ENCODE peak calls at places on chromosomes 12 and 14, in four cellular contexts. F, B, G and N are unnamed samples.

GRCh38 chr12:107243316-107243715 is 150.0 kb upstream of the CRY1 start:
- DNase-seq in F (no peak), G (no peak), B (no peak), N (no peak)

GRCh38 chr12:114682101-114682919 is 1.7 kb downstream of the TBX3 start:
- DNase-seq in F (no peak), B (no peak), G (no peak), N (no peak)

GRCh38 chr14:64929003-64929337 is 13.6 kb downstream of the GPX2 start:
- DNase-seq in G (no peak), F (no peak), B (no peak), N (no peak)

GRCh38 chr12:93624595-93625294 is 52.3 kb downstream of the SOCS2 start:
- DNase-seq in F (peak; percentile 93), B (no peak), G (peak; percentile 95), N (peak; percentile 89)

GRCh38 chr14:104331871-104332605 is 193.7 kb downstream of the KIF26A start:
- DNase-seq in B (peak; percentile 30), G (no peak), F (no peak), N (no peak)

GRCh38 chr12:102879144-102879763 is 37.8 kb downstream of the PAH start:
- DNase-seq in G (peak; percentile 63), B (peak; percentile 52), F (peak; percentile 41), N (peak; percentile 31)

GRCh38 chr12:109567967-109568366 is 5.3 kb downstream of the MMAB start:
- DNase-seq in F (no peak), B (no peak), G (no peak), N (no peak)

GRCh38 chr12:82530394-82530793 is 156.3 kb upstream of the TMTC2 start:
- DNase-seq in B (no peak), F (no peak), G (no peak), N (no peak)

GRCh38 chr14:21734457-21735074 is 60.9 kb upstream of the OR4E1 start:
- DNase-seq in B (no peak), G (no peak), F (peak; percentile 2), N (peak; percentile 34)

GRCh38 chr12:78392918-78393317 is 471.7 kb upstream of the SYT1 start:
- DNase-seq in G (peak; percentile 47), B (no peak), F (no peak), N (peak; percentile 32)

GRCh38 chr12:12467701-12468218 is 94.9 kb downstream of the DUSP16 start:
- DNase-seq in G (no peak), F (no peak), B (peak; percentile 75), N (no peak)

GRCh38 chr14:61458766-61459165 is 137.4 kb downstream of the PRKCH start:
- DNase-seq in B (no peak), F (no peak), G (no peak), N (no peak)

GRCh38 chr12:51913071-51914033 is 6.0 kb downstream of the ACVRL1 start:
- DNase-seq in F (no peak), B (no peak), G (no peak), N (no peak)
- TF ChIP-seq CTCF in F (peak; percentile 10), B (peak; percentile 35), G (no peak), N (peak; percentile 31)

GRCh38 chr14:58167057-58167456 is 15.0 kb upstream of the ARMH4 start:
- DNase-seq in G (peak; percentile 18), B (no peak), F (no peak), N (no peak)

GRCh38 chr14:58166005-58166983 is 14.3 kb upstream of the ARMH4 start:
- DNase-seq in B (peak; percentile 88), G (peak; percentile 79), F (peak; percentile 54), N (peak; percentile 87)

GRCh38 chr14:58167891-58168290 is 15.9 kb upstream of the ARMH4 start:
- DNase-seq in B (no peak), G (no peak), F (no peak), N (no peak)

GRCh38 chr14:58171090-58171489 is 19.1 kb upstream of the ARMH4 start:
- DNase-seq in G (peak; percentile 86), B (peak; percentile 77), F (peak; percentile 75), N (peak; percentile 80)
- H3K4me3 ChIP-seq in G (no peak overlapping the region), B (no peak overlapping the region), F (no peak overlapping the region), N (no peak overlapping the region)

DNA sequence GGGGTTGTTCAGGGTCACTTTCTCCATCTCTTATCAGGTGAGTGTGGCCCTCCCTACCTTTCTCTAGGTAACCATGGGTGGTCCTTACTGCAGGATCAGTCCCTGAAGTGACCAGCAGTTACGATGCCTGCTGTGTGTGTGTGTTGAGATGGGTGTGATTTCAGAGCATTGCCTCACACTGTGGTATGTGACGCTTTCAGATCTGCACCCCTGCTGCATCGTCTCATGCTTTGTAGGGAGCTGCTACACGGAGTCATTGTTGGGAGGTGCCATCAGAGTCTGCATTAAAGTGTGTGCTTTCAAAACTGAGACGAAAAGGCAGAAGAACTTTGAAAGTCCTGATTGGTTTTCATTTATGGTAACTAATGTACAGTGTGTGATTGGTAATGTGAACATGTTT is 150.4 kb downstream of the PELI2 start:
- DNase-seq in G (peak; percentile 4), F (no peak), B (no peak), N (peak; percentile 72)
- TF ChIP-seq CTCF in G (no peak), F (no peak), B (no peak), N (no peak)

DNA sequence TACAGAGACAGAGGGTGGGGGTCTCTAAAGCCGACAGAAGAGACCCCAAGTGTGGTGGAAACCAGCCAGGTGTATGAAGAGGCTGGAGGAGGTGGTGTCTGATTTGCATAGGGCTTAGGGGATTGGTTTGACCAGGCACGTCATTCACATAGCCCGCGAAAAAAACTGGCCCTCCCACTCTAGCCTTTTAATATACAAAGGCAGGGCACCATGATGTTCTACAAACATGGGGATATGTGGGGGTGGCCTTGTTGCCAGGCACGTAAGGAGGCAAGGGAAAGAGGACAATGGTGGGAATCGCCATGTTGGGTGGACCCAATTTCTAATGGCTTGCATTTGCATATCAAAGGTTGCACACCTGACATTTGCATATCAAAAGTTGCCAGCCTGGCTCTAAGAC is 13.2 kb downstream of the LALBA start:
- DNase-seq in F (no peak), B (no peak), G (no peak), N (no peak)
- H3K4me3 ChIP-seq in F (no peak overlapping the region), B (no peak overlapping the region), G (no peak overlapping the region), N (no peak overlapping the region)

DNA sequence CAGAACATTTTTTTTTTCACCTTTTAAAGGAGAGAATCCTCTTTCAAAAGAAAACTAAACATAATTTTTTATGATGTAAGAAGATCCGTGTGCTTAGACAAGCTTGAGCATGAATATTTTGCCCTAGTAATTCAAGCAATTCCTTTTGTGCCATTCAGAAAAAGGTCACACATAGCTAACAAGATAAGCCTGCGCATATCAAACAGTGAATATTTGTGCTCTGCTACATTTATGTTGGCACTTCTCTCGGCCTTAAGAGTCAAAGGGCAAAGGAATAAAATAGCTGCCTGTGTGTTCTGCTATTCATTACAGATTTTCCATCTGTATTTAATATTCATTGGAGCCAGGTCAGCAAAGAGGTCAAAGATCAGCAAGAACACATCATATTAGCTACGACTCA is 163.4 kb downstream of the TMTC3 start:
- DNase-seq in B (no peak), F (no peak), G (no peak), N (no peak)
- TF ChIP-seq CTCF in B (no peak), F (no peak), G (no peak), N (no peak)

DNA sequence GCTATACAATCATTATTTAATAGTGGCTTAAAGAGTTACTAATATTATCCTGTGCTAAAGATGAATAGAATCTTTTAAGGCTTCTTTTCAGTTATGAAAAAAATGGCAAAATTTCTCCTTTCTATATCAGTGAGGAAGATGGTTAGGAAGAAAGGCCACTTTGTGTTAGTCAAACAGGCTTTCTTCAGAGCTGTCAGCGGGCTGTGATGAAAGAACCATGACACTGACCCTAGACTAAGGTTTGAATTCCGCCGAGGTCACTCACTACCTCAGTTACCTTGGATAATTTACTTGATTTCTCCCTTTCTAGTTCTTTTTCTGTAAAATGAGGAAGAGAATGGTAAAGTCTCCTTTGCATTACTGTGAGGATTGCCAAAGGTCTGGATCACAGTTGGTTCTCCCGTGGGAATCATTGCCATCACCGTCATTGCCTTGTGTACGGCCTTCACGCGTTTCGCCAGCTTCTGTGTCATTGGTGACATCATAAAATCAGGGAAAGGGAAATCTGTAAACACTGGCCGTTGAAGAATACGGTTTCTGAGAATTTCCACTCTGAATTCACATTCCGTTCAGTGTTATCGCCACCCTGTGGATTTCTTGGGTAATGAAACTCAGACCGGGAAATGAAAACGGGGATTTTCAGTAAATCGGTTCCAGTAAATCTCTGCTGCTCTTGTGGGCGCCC is 26.7 kb upstream of the YBX3 start:
- DNase-seq in G (peak; percentile 88), B (peak; percentile 51), F (peak; percentile 89), N (peak; percentile 96)
- H3K4me3 ChIP-seq in G (peak overlapping the region; percentile 49), B (peak overlapping the region; percentile 40), F (peak overlapping the region; percentile 33), N (peak overlapping the region; percentile 42)

GRCh38 chr14:51066576-51066975 is 28.3 kb downstream of the TRIM9 start:
- DNase-seq in G (no peak), F (no peak), B (no peak), N (no peak)

GRCh38 chr14:51069065-51069464 is 25.8 kb downstream of the TRIM9 start:
- DNase-seq in F (peak; percentile 12), G (peak; percentile 24), B (no peak), N (no peak)

GRCh38 chr14:51068268-51068667 is 26.6 kb downstream of the TRIM9 start:
- DNase-seq in B (no peak), F (no peak), G (no peak), N (no peak)

GRCh38 chr14:51070732-51071131 is 24.2 kb downstream of the TRIM9 start:
- DNase-seq in B (no peak), G (peak; percentile 9), F (no peak), N (no peak)

GRCh38 chr14:51067306-51067705 is 27.6 kb downstream of the TRIM9 start:
- DNase-seq in B (no peak), F (no peak), G (no peak), N (no peak)
- TF ChIP-seq CTCF in B (no peak), F (no peak), G (no peak), N (no peak)

DNA sequence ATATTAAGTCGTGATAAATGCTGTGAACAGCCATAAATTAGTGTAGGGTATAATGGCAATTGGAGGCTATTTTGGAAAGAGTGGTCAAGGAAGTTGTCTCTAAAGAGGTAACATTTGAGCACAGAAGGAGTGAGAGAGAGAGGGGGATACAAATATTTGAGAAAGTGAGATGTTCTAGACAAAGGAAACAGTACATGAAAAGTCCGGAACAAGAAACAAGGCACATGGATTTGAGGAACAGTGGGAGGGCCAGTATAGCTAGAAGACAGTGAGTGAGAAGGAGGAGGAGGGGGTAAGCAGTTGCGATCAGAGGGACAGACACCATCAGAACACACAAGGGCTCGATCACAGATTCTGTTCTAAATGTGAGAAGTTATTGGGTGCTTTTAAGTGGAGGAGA is 20.1 kb upstream of the RNASE12 start:
- DNase-seq in F (no peak), G (no peak), B (no peak), N (no peak)
- H3K4me3 ChIP-seq in F (no peak overlapping the region), G (no peak overlapping the region), B (no peak overlapping the region), N (no peak overlapping the region)

GRCh38 chr12:25787701-25788100 is 170.8 kb upstream of the RASSF8 start:
- DNase-seq in G (no peak), F (no peak), B (no peak), N (no peak)

GRCh38 chr12:25784669-25785068 is 173.8 kb upstream of the RASSF8 start:
- DNase-seq in B (no peak), F (no peak), G (no peak), N (no peak)

GRCh38 chr12:25788707-25789106 is 169.8 kb upstream of the RASSF8 start:
- DNase-seq in B (no peak), G (no peak), F (no peak), N (peak; percentile 14)

GRCh38 chr12:25783566-25783965 is 174.9 kb upstream of the RASSF8 start:
- DNase-seq in B (no peak), G (no peak), F (no peak), N (no peak)

DNA sequence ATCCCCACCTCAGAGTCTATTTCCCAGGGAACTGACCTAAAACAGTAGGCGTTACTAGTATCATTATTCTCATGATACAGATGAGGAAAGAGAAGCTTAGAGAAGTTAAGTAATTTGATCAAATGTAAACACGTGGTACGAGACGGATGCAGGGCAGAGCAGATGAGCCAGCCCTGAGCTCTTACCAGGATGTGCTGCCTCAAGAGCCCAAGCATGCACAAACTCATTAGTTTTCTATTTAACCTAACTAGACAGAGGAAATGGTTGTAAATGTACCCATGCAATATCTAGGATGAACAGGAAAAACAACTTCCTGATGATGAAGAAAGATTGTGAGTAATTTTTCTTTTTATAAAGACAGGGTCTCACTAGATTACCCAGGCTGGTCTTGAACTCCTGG is 173.3 kb upstream of the RASSF8 start:
- DNase-seq in F (no peak), B (no peak), G (no peak), N (no peak)
- TF ChIP-seq CTCF in F (no peak), B (no peak), G (no peak), N (no peak)